ENCODE peak calls at places on chromosomes 12 and 14, in nine cellular contexts. F is body of pancreas, J is hypothalamus, H is GM04504, P is Calu3, M is kidney tubule cell, I is choroid plexus epithelial cell, W is coronary artery, Y is GM12878. E is an unnamed sample.

GRCh38 chr12:47307680-47308399 is 228.1 kb upstream of the AMIGO2 start:
- DNase-seq in J (no peak), M (peak), W (no peak), H (peak), Y (peak), P (peak), F (peak), I (peak), E (no peak)

GRCh38 chr12:64461634-64462414 is 9.9 kb downstream of the TBK1 start:
- DNase-seq in J (no peak), H (peak), M (peak), I (peak), F (no peak), W (no peak), P (no peak), Y (no peak), E (no peak)

GRCh38 chr14:64682173-64682710 is 22.0 kb upstream of the PLEKHG3 start:
- DNase-seq in H (no peak), I (peak), W (peak), P (no peak), M (peak), F (peak), J (peak), Y (no peak), E (no peak)

GRCh38 chr12:46368138-46368537 is 4.4 kb downstream of the SLC38A2 start:
- DNase-seq in Y (no peak), W (no peak), F (no peak), J (no peak), H (no peak), P (no peak), M (no peak), I (peak), E (no peak)

GRCh38 chr12:106227641-106228319 is 20.0 kb downstream of the CKAP4 start:
- DNase-seq in P (peak), M (peak), J (no peak), H (no peak), Y (no peak), F (peak), W (peak), I (peak), E (peak)

GRCh38 chr12:103330672-103331071 is 165.1 kb downstream of the C12orf42 start:
- DNase-seq in H (no peak), Y (no peak), F (no peak), W (no peak), J (no peak), P (no peak), M (no peak), I (no peak), E (no peak)

GRCh38 chr12:18502422-18502821 is 235.4 kb downstream of the PLCZ1 start:
- DNase-seq in I (no peak), Y (no peak), W (no peak), P (no peak), J (no peak), M (no peak), H (no peak), F (no peak), E (no peak)

GRCh38 chr12:51442324-51442723 is 17.7 kb downstream of the SLC4A8 start:
- DNase-seq in I (peak), F (no peak), P (no peak), M (no peak), Y (no peak), W (no peak), J (no peak), H (no peak), E (no peak)

GRCh38 chr12:95118138-95118787 is 44.8 kb upstream of the NR2C1 start:
- DNase-seq in H (peak), J (no peak), P (peak), Y (no peak), I (peak), W (no peak), M (peak), F (peak), E (no peak)

GRCh38 chr12:50985322-50985721 is 33.0 kb downstream of the HIGD1C start:
- DNase-seq in Y (no peak), P (no peak), W (no peak), M (peak), I (peak), H (peak), F (peak), J (no peak), E (no peak)

GRCh38 chr14:99262977-99263448 is 9.0 kb downstream of the BCL11B start:
- DNase-seq in Y (no peak), F (no peak), M (no peak), I (no peak), J (no peak), P (no peak), H (no peak), W (no peak), E (peak)

GRCh38 chr12:13088503-13088902 is 15.0 kb downstream of the GSG1 start:
- DNase-seq in W (no peak), F (no peak), H (no peak), J (no peak), M (no peak), P (no peak), I (no peak), Y (no peak), E (no peak)